ENCODE peak calls at places on chromosomes 11 and 22, in six cellular contexts. E is IMR-90, S is trophoblast cell, I is neuronal stem cell, Y is mesenchymal stem cell, L is H1. W is an unnamed sample.

GRCh38 chr22:46622081-46622521 is 1.9 kb downstream of the GRAMD4 start:
- DNase-seq in E (no peak), S (no peak), I (no peak), L (peak), Y (no peak), W (no peak)

GRCh38 chr11:1825039-1825740 is 9.6 kb upstream of the SYT8 start:
- DNase-seq in I (peak), E (no peak), S (peak), Y (peak), L (peak), W (peak)

GRCh38 chr11:69008774-69009440 is 4.1 kb downstream of the MRGPRF start:
- DNase-seq in Y (peak), E (peak), L (no peak), I (no peak), S (peak), W (peak)

GRCh38 chr11:41382927-41383326 is 76.5 kb downstream of the LRRC4C start:
- DNase-seq in Y (no peak), S (no peak), E (no peak), L (no peak), I (no peak), W (no peak)

GRCh38 chr22:29879738-29880137 is 3.2 kb upstream of the MTMR3 start:
- DNase-seq in E (no peak), L (peak), S (no peak), I (no peak), Y (no peak), W (no peak)

GRCh38 chr11:73162196-73162740 is 20.1 kb upstream of the FCHSD2 start:
- DNase-seq in Y (no peak), I (no peak), L (no peak), S (no peak), E (no peak), W (no peak)

GRCh38 chr22:37457093-37457893 is 28.9 kb downstream of the MFNG start:
- DNase-seq in Y (peak), I (peak), S (peak), E (peak), L (peak), W (peak)

GRCh38 chr11:35602979-35603378 is 15.3 kb upstream of the FJX1 start:
- DNase-seq in L (no peak), S (no peak), I (no peak), Y (no peak), E (no peak), W (no peak)

GRCh38 chr11:24344222-24344621 is 152.6 kb upstream of the LUZP2 start:
- DNase-seq in E (no peak), Y (no peak), S (no peak), I (no peak), L (no peak), W (no peak)

GRCh38 chr11:71207996-71208774 is 44.2 kb downstream of the SHANK2 start:
- DNase-seq in E (no peak), Y (no peak), I (no peak), S (no peak), L (no peak), W (no peak)

GRCh38 chr11:119666463-119667131 is 62.4 kb downstream of the NECTIN1 start:
- DNase-seq in S (peak), Y (peak), E (peak), L (peak), I (peak), W (peak)

GRCh38 chr11:10413268-10413667 is 41.8 kb upstream of the AMPD3 start:
- DNase-seq in L (no peak), Y (peak), E (peak), I (no peak), S (no peak), W (no peak)

GRCh38 chr22:19891350-19892248 is 36.9 kb upstream of the GNB1L start:
- DNase-seq in Y (peak), S (peak), E (peak), L (no peak), I (peak), W (peak)

GRCh38 chr11:123429336-123429735 is 733 bp upstream of the GRAMD1B start:
- DNase-seq in S (peak), I (no peak), E (peak), Y (peak), L (no peak), W (no peak)

GRCh38 chr11:24965780-24966179 is 468.9 kb downstream of the LUZP2 start:
- DNase-seq in Y (peak), S (no peak), E (no peak), L (no peak), I (no peak), W (no peak)

GRCh38 chr11:9002920-9003572 is 755 bp downstream of the NRIP3 start:
- DNase-seq in Y (no peak), S (no peak), I (no peak), E (no peak), L (no peak), W (no peak)

GRCh38 chr11:134483291-134483690 is 71.2 kb upstream of the B3GAT1 start:
- DNase-seq in Y (no peak), L (no peak), S (no peak), E (no peak), I (no peak), W (peak)

GRCh38 chr11:131033151-131033651 is 116.9 kb upstream of the SNX19 start:
- DNase-seq in E (peak), L (no peak), Y (peak), S (peak), I (no peak), W (peak)

GRCh38 chr11:3198815-3199214 is 19.8 kb downstream of the MRGPRG start:
- DNase-seq in L (no peak), Y (no peak), E (no peak), I (no peak), S (no peak), W (no peak)

GRCh38 chr11:126997196-126997595 is 3.4 kb downstream of the KIRREL3 start:
- DNase-seq in E (peak), I (no peak), L (no peak), S (no peak), Y (no peak), W (no peak)

GRCh38 chr11:62664405-62665074 is 470 bp downstream of the C11orf98 start:
- DNase-seq in L (no peak), S (peak), Y (no peak), I (no peak), E (peak), W (peak)

GRCh38 chr11:17898782-17899181 is 114.1 kb downstream of the SERGEF start:
- DNase-seq in S (no peak), L (no peak), I (no peak), E (no peak), Y (no peak), W (peak)

GRCh38 chr22:48346911-48347310 is 1480.8 kb downstream of the BRD1 start:
- DNase-seq in E (no peak), I (no peak), Y (no peak), S (no peak), L (no peak), W (no peak)

GRCh38 chr11:68043029-68043348 is 4.2 kb downstream of the TCIRG1 start:
- DNase-seq in E (no peak), S (no peak), Y (no peak), L (no peak), I (no peak), W (no peak)

GRCh38 chr22:22214819-22215329 is 29.7 kb upstream of the VPREB1 start:
- DNase-seq in I (no peak), S (no peak), E (no peak), L (no peak), Y (no peak), W (no peak)

GRCh38 chr11:35218956-35219355 is 80.0 kb downstream of the CD44 start:
- DNase-seq in I (no peak), L (no peak), S (no peak), E (peak), Y (no peak), W (no peak)

GRCh38 chr11:106956887-106957505 is 61.3 kb downstream of the GUCY1A2 start:
- DNase-seq in E (no peak), I (no peak), S (no peak), L (peak), Y (no peak), W (peak)

GRCh38 chr11:86136542-86136941 is 67.7 kb upstream of the PICALM start:
- DNase-seq in L (no peak), S (no peak), Y (no peak), E (no peak), I (no peak), W (no peak)

GRCh38 chr11:20417771-20418170 is 30.3 kb downstream of the PRMT3 start:
- DNase-seq in L (no peak), E (no peak), Y (no peak), S (no peak), I (no peak), W (no peak)
- H4K91ac ChIP-seq in L (no peak), E (no peak), Y (no peak), S (no peak), I (no peak), W (no peak)

GRCh38 chr11:108592591-108593213 is 866 bp downstream of the EXPH5 start:
- DNase-seq in Y (peak), S (peak), I (peak), E (no peak), L (peak), W (peak)
- H4K91ac ChIP-seq in Y (no peak), S (peak), I (no peak), E (no peak), L (no peak), W (no peak)

GRCh38 chr11:64340671-64341335 is 799 bp downstream of the CCDC88B start:
- DNase-seq in E (no peak), I (peak), S (no peak), Y (no peak), L (peak), W (peak)

GRCh38 chr11:64341429-64341828 is 1.4 kb downstream of the CCDC88B start:
- DNase-seq in S (no peak), L (no peak), I (no peak), Y (no peak), E (no peak), W (no peak)

GRCh38 chr11:64339754-64340408 is at the start of gene CCDC88B:
- DNase-seq in S (no peak), L (no peak), I (no peak), Y (no peak), E (no peak), W (no peak)

GRCh38 chr11:64337538-64338249 is 2.3 kb upstream of the CCDC88B start:
- DNase-seq in I (no peak), E (no peak), L (no peak), S (no peak), Y (no peak), W (no peak)

GRCh38 chr11:64339319-64339718 is 685 bp upstream of the CCDC88B start:
- DNase-seq in S (no peak), E (no peak), Y (no peak), L (no peak), I (no peak), W (no peak)
- H4K91ac ChIP-seq in S (no peak), E (no peak), Y (no peak), L (no peak), I (no peak), W (no peak)

GRCh38 chr11:104968365-104968855 is at the start of gene CASP4:
- DNase-seq in S (peak), E (peak), I (no peak), L (no peak), Y (peak), W (no peak)

GRCh38 chr11:104968856-104969776 is 742 bp upstream of the CASP4 start:
- DNase-seq in I (no peak), E (peak), L (peak), Y (peak), S (peak), W (peak)

GRCh38 chr11:104970756-104971155 is 2.4 kb upstream of the CASP4 start:
- DNase-seq in S (no peak), E (no peak), Y (no peak), I (no peak), L (no peak), W (no peak)

GRCh38 chr11:104965735-104966134 is 2.6 kb downstream of the CASP4 start:
- DNase-seq in I (no peak), L (no peak), S (peak), Y (no peak), E (no peak), W (no peak)

GRCh38 chr11:104967493-104968364 is 645 bp downstream of the CASP4 start:
- DNase-seq in Y (peak), S (no peak), L (no peak), I (no peak), E (peak), W (no peak)
- H4K91ac ChIP-seq in Y (no peak), S (no peak), L (no peak), I (no peak), E (peak), W (no peak)